ENCODE peak calls at places on chromosomes 1 and 21, in six cellular contexts. T, X, A, I, W and E are unnamed samples.
A peak's percentile ranks its signal among the peaks of the same experiment; 100 is the strongest.

GRCh38 chr1:207423560-207424292 is 30.4 kb upstream of the CR2 start:
- DNase-seq in T (no peak), X (no peak), A (no peak), I (no peak), W (no peak), E (no peak)

GRCh38 chr1:234975122-234975940 is 153.3 kb downstream of the TOMM20 start:
- DNase-seq in T (no peak), X (no peak), A (peak; percentile 79), I (no peak), W (no peak), E (no peak)

GRCh38 chr1:36525166-36525565 is 42.5 kb upstream of the CSF3R start:
- DNase-seq in T (no peak), X (no peak), A (no peak), I (no peak), W (no peak), E (no peak)

GRCh38 chr1:226653311-226653921 is 85.7 kb downstream of the ITPKB start:
- DNase-seq in T (no peak), X (peak; percentile 7), A (no peak), I (no peak), W (no peak), E (no peak)

GRCh38 chr1:96865731-96866684 is 144.4 kb downstream of the PTBP2 start:
- DNase-seq in T (no peak), X (no peak), A (no peak), I (no peak), W (no peak), E (no peak)

GRCh38 chr1:226656601-226657277 is 82.3 kb downstream of the ITPKB start:
- DNase-seq in T (no peak), X (peak; percentile 13), A (no peak), I (no peak), W (no peak), E (peak; percentile 53)

GRCh38 chr1:102434421-102434820 is 437.7 kb upstream of the OLFM3 start:
- DNase-seq in T (no peak), X (no peak), A (peak; percentile 10), I (no peak), W (no peak), E (no peak)

GRCh38 chr1:234114648-234115307 is 210.3 kb downstream of the SLC35F3 start:
- DNase-seq in T (no peak), X (no peak), A (peak; percentile 21), I (no peak), W (no peak), E (no peak)

GRCh38 chr1:163072658-163073057 is 3.5 kb downstream of the RGS4 start:
- DNase-seq in T (no peak), X (no peak), A (no peak), I (no peak), W (no peak), E (no peak)

GRCh38 chr1:226887006-226887405 is 16.6 kb downstream of the PSEN2 start:
- DNase-seq in T (no peak), X (no peak), A (no peak), I (no peak), W (no peak), E (no peak)

GRCh38 chr1:101388904-101389546 is 152.2 kb downstream of the S1PR1 start:
- DNase-seq in T (no peak), X (no peak), A (no peak), I (no peak), W (no peak), E (no peak)

GRCh38 chr1:5888606-5889211 is 103.5 kb downstream of the NPHP4 start:
- DNase-seq in T (no peak), X (no peak), A (no peak), I (no peak), W (no peak), E (no peak)

GRCh38 chr1:74964508-74964907 is 169.7 kb upstream of the LHX8 start:
- DNase-seq in T (no peak), X (no peak), A (no peak), I (no peak), W (no peak), E (no peak)

GRCh38 chr1:175033931-175034330 is 10.7 kb upstream of the MRPS14 start:
- DNase-seq in T (no peak), X (no peak), A (no peak), I (no peak), W (no peak), E (no peak)

GRCh38 chr1:226790545-226791181 is 51.6 kb upstream of the ITPKB start:
- DNase-seq in T (no peak), X (no peak), A (no peak), I (no peak), W (no peak), E (no peak)

GRCh38 chr1:40595623-40596022 is 64.2 kb downstream of the ZNF684 start:
- DNase-seq in T (no peak), X (no peak), A (no peak), I (no peak), W (no peak), E (no peak)

GRCh38 chr21:44602474-44602871 is 2.1 kb downstream of the KRTAP10-7 start:
- DNase-seq in T (no peak), X (no peak), A (no peak), I (no peak), W (no peak), E (no peak)

GRCh38 chr21:44598031-44598430 is 2.4 kb upstream of the KRTAP10-7 start:
- DNase-seq in T (no peak), X (no peak), A (no peak), I (no peak), W (no peak), E (no peak)

GRCh38 chr21:44601596-44602473 is 1.4 kb downstream of the KRTAP10-7 start:
- DNase-seq in T (no peak), X (no peak), A (no peak), I (no peak), W (no peak), E (no peak)

GRCh38 chr21:44596068-44596725 is 3.9 kb upstream of the KRTAP10-6 start:
- DNase-seq in T (no peak), X (no peak), A (no peak), I (no peak), W (no peak), E (no peak)

GRCh38 chr21:44599264-44600029 is 950 bp upstream of the KRTAP10-7 start:
- DNase-seq in T (no peak), X (no peak), A (no peak), I (no peak), W (no peak), E (no peak)
- H3K9me3 ChIP-seq in T (no peaks in the 10 kb centered on the region), X (peaks cover 10% of the 10 kb centered on the region), A (no peaks in the 10 kb centered on the region), I (no peaks in the 10 kb centered on the region), W (no peaks in the 10 kb centered on the region), E (no peaks in the 10 kb centered on the region)

GRCh38 chr1:93599479-93599878 is 82.2 kb downstream of the BCAR3 start:
- DNase-seq in T (no peak), X (no peak), A (no peak), I (no peak), W (no peak), E (no peak)
- H3K4me1 ChIP-seq in T (no peaks in the 10 kb centered on the region), X (peaks cover 100% of the 10 kb centered on the region), A (no peaks in the 10 kb centered on the region), I (peaks cover 59% of the 10 kb centered on the region), W (peaks cover 8% of the 10 kb centered on the region), E (peaks cover 69% of the 10 kb centered on the region)

GRCh38 chr1:168321945-168322344 is 41.3 kb downstream of the TBX19 start:
- DNase-seq in T (no peak), X (no peak), A (peak; percentile 27), I (no peak), W (no peak), E (no peak)
- TF ChIP-seq CTCF in T (no peak), X (peak; percentile 60), A (peak; percentile 65), I (peak; percentile 25), W (no peak), E (no peak)

GRCh38 chr1:24134376-24134775 is 8.6 kb downstream of the IL22RA1 start:
- DNase-seq in T (no peak), X (no peak), A (no peak), I (no peak), W (no peak), E (no peak)
- H3K9me3 ChIP-seq in T (no peaks in the 10 kb centered on the region), X (peaks cover 17% of the 10 kb centered on the region), A (peaks cover 9% of the 10 kb centered on the region), I (no peaks in the 10 kb centered on the region), W (no peaks in the 10 kb centered on the region), E (no peaks in the 10 kb centered on the region)

GRCh38 chr1:12057940-12058687 is 5.0 kb upstream of the TNFRSF8 start:
- DNase-seq in T (peak; percentile 7), X (no peak), A (no peak), I (no peak), W (no peak), E (no peak)
- H3K4me1 ChIP-seq in T (peaks cover 2% of the 10 kb centered on the region), X (peaks cover 7% of the 10 kb centered on the region), A (no peaks in the 10 kb centered on the region), I (peaks cover 9% of the 10 kb centered on the region), W (peaks cover 1% of the 10 kb centered on the region), E (no peaks in the 10 kb centered on the region)

DNA sequence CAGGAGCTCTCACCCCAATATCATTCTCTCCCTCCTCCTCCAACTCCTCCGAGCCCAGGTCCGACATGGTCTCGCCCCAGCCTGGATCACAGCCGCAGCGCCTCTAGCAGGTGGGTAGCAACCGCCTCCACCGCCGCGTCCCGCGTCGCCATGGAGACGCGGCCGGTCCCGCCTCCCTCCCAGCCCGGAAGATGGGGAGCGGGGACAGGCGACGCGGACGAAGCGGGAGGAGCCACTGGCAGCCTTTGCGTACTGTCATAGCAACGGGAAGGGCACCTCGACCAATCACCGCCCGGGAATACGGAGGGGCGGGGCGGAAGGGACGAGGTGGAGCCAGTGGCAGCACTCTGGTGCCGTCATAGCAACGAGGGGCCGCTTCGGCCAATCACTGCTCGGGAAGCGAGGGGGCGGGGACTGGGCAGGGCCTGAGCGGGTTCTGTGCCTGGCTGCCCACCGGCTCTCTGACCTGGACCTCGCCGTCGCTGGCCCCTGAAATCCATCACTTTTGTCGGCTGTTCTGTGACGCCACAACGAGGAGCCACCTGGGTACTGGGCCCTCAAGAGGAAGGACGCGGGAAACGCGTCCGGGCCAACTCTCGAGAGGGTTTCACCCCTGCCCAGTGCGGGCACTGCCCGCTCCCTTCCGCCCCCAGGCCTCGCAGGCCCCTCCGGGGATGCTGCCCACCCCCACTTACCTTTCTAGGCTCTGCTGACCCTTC is at the start of gene RSPH1:
- DNase-seq in T (peak; percentile 99), X (peak; percentile 100), A (peak; percentile 95), I (peak; percentile 93), W (peak; percentile 100), E (peak; percentile 99)
- TF ChIP-seq CTCF in T (no peak), X (no peak), A (no peak), I (no peak), W (no peak), E (no peak)

GRCh38 chr1:242554577-242554976 is 30.1 kb upstream of the PLD5 start:
- DNase-seq in T (no peak), X (no peak), A (no peak), I (no peak), W (no peak), E (no peak)
- H3K9me3 ChIP-seq in T (no peaks in the 10 kb centered on the region), X (no peaks in the 10 kb centered on the region), A (no peaks in the 10 kb centered on the region), I (no peaks in the 10 kb centered on the region), W (no peaks in the 10 kb centered on the region), E (no peaks in the 10 kb centered on the region)

GRCh38 chr1:39210649-39211048 is 6.2 kb downstream of the MACF1 start:
- DNase-seq in T (no peak), X (no peak), A (no peak), I (no peak), W (no peak), E (no peak)
- H3K4me1 ChIP-seq in T (peaks cover 68% of the 10 kb centered on the region), X (peaks cover 76% of the 10 kb centered on the region), A (peaks cover 13% of the 10 kb centered on the region), I (peaks cover 55% of the 10 kb centered on the region), W (peaks cover 23% of the 10 kb centered on the region), E (peaks cover 34% of the 10 kb centered on the region)